ENCODE peak calls at places on chromosomes 7 and 10, in nine cellular contexts. K is hepatic stellate cell; P is activated CD4-positive, alpha-beta T cell treated with anti-CD3 and anti-CD28 coated beads for 4 hours; C is T-helper 1 cell; B is effector memory CD4-positive, alpha-beta T cell; O is NCI-H2107; N is EL; L is cardiac muscle cell; Z is NCI-H1092 treated with DMSO at 0.1 percent for 48 hours. D is an unnamed sample.

GRCh38 chr10:73926152-73926764 is 15.3 kb downstream of the PLAU start:
- DNase-seq in K (no peak), P (no peak), C (no peak), B (no peak), O (no peak), N (no peak), L (no peak), Z (no peak), D (no peak)

GRCh38 chr10:16788125-16788524 is 29.1 kb downstream of the RSU1 start:
- DNase-seq in K (no peak), P (peak; percentile 25), C (no peak), B (peak; percentile 9), O (no peak), N (no peak), L (no peak), Z (no peak), D (no peak)

GRCh38 chr10:25338271-25338670 is 163.5 kb downstream of the GPR158 start:
- DNase-seq in K (no peak), P (no peak), C (no peak), B (no peak), O (no peak), N (no peak), L (no peak), Z (no peak), D (no peak)

GRCh38 chr10:83122336-83122735 is 1017.0 kb upstream of the GHITM start:
- DNase-seq in K (no peak), P (no peak), C (no peak), B (no peak), O (no peak), N (no peak), L (no peak), Z (no peak), D (no peak)

GRCh38 chr10:23096814-23097549 is 1.6 kb downstream of the MSRB2 start:
- DNase-seq in K (no peak), P (no peak), C (no peak), B (no peak), O (peak; percentile 59), N (peak; percentile 43), L (no peak), Z (no peak), D (no peak)

GRCh38 chr10:129494740-129495139 is 27.7 kb downstream of the MGMT start:
- DNase-seq in K (no peak), P (no peak), C (no peak), B (no peak), O (no peak), N (no peak), L (no peak), Z (no peak), D (no peak)

GRCh38 chr7:29457565-29457971 is 106.1 kb upstream of the PRR15 start:
- DNase-seq in K (peak; percentile 26), P (no peak), C (no peak), B (no peak), O (peak; percentile 40), N (peak; percentile 65), L (peak; percentile 53), Z (no peak), D (no peak)

GRCh38 chr10:13352519-13352918 is 4.4 kb upstream of the SEPHS1 start:
- DNase-seq in K (no peak), P (no peak), C (no peak), B (no peak), O (no peak), N (no peak), L (peak; percentile 24), Z (no peak), D (no peak)

GRCh38 chr7:139580435-139580834 is 57.0 kb downstream of the CLEC2L start:
- DNase-seq in K (no peak), P (no peak), C (no peak), B (no peak), O (no peak), N (no peak), L (no peak), Z (no peak), D (peak; percentile 18)

GRCh38 chr10:45557275-45557905 is 115.2 kb downstream of the ZFAND4 start:
- DNase-seq in K (no peak), P (no peak), C (no peak), B (no peak), O (no peak), N (no peak), L (no peak), Z (no peak), D (no peak)

GRCh38 chr10:6530211-6530840 is 49.8 kb downstream of the PRKCQ start:
- DNase-seq in K (no peak), P (peak; percentile 74), C (peak; percentile 31), B (peak; percentile 70), O (no peak), N (no peak), L (no peak), Z (no peak), D (no peak)

GRCh38 chr7:80740778-80741545 is 102.5 kb downstream of the CD36 start:
- DNase-seq in K (peak; percentile 9), P (no peak), C (no peak), B (no peak), O (no peak), N (peak; percentile 83), L (no peak), Z (no peak), D (no peak)

GRCh38 chr10:128443925-128444324 is 317.7 kb upstream of the MKI67 start:
- DNase-seq in K (no peak), P (no peak), C (no peak), B (no peak), O (no peak), N (no peak), L (no peak), Z (no peak), D (no peak)

GRCh38 chr7:43700059-43700501 is 29.2 kb downstream of the COA1 start:
- DNase-seq in K (peak; percentile 28), P (no peak), C (no peak), B (no peak), O (peak; percentile 13), N (peak; percentile 71), L (peak; percentile 50), Z (peak; percentile 51), D (no peak)

GRCh38 chr10:26475448-26475847 is 37.3 kb downstream of the APBB1IP start:
- DNase-seq in K (no peak), P (no peak), C (no peak), B (no peak), O (no peak), N (no peak), L (no peak), Z (no peak), D (no peak)

GRCh38 chr7:158758563-158759244 is 54.1 kb upstream of the NCAPG2 start:
- DNase-seq in K (no peak), P (no peak), C (no peak), B (no peak), O (no peak), N (no peak), L (no peak), Z (no peak), D (no peak)

GRCh38 chr10:29102233-29102632 is 186.6 kb upstream of the LYZL1 start:
- DNase-seq in K (no peak), P (no peak), C (no peak), B (no peak), O (no peak), N (no peak), L (no peak), Z (no peak), D (no peak)

GRCh38 chr7:64099656-64100531 is 54.7 kb downstream of the ZNF727 start:
- DNase-seq in K (no peak), P (no peak), C (no peak), B (no peak), O (no peak), N (no peak), L (no peak), Z (no peak), D (peak; percentile 34)

GRCh38 chr10:24834869-24835268 is 111.2 kb upstream of the ARHGAP21 start:
- DNase-seq in K (no peak), P (no peak), C (no peak), B (no peak), O (no peak), N (no peak), L (no peak), Z (no peak), D (no peak)

GRCh38 chr10:78475501-78475900 is 441.8 kb downstream of the RPS24 start:
- DNase-seq in K (no peak), P (no peak), C (no peak), B (no peak), O (no peak), N (no peak), L (no peak), Z (no peak), D (no peak)

GRCh38 chr7:129550673-129551360 is 48.5 kb downstream of the SMKR1 start:
- DNase-seq in K (no peak), P (no peak), C (no peak), B (no peak), O (no peak), N (peak; percentile 13), L (no peak), Z (no peak), D (no peak)

GRCh38 chr10:29007748-29008610 is 280.9 kb upstream of the LYZL1 start:
- DNase-seq in K (no peak), P (no peak), C (no peak), B (no peak), O (no peak), N (no peak), L (no peak), Z (no peak), D (no peak)

GRCh38 chr10:1664565-1664964 is 72.8 kb downstream of the ADARB2 start:
- DNase-seq in K (no peak), P (no peak), C (no peak), B (no peak), O (no peak), N (no peak), L (no peak), Z (no peak), D (no peak)

GRCh38 chr7:99407849-99408346 is 499 bp downstream of the PDAP1 start:
- DNase-seq in K (peak; percentile 88), P (peak; percentile 57), C (no peak), B (peak; percentile 24), O (peak; percentile 27), N (peak; percentile 81), L (peak; percentile 40), Z (peak; percentile 35), D (peak; percentile 85)

GRCh38 chr7:77415474-77415821 is 701 bp downstream of the GSAP start:
- DNase-seq in K (peak; percentile 22), P (peak; percentile 19), C (peak; percentile 7), B (no peak), O (peak; percentile 11), N (peak; percentile 14), L (no peak), Z (peak; percentile 59), D (no peak)

GRCh38 chr10:69577268-69578232 is 4.3 kb upstream of the NEUROG3 start:
- DNase-seq in K (no peak), P (no peak), C (no peak), B (no peak), O (no peak), N (no peak), L (no peak), Z (no peak), D (no peak)

GRCh38 chr7:50978633-50979215 is 196.0 kb upstream of the GRB10 start:
- DNase-seq in K (peak; percentile 19), P (no peak), C (no peak), B (no peak), O (no peak), N (peak; percentile 12), L (no peak), Z (no peak), D (no peak)

GRCh38 chr7:94882891-94883290 is 24.5 kb upstream of the PPP1R9A start:
- DNase-seq in K (no peak), P (no peak), C (no peak), B (no peak), O (no peak), N (no peak), L (no peak), Z (no peak), D (no peak)

GRCh38 chr7:26191233-26191973 is 9.1 kb downstream of the HNRNPA2B1 start:
- DNase-seq in K (no peak), P (no peak), C (no peak), B (no peak), O (no peak), N (no peak), L (no peak), Z (no peak), D (no peak)

GRCh38 chr7:143285454-143285756 is 647 bp downstream of the TMEM139 start:
- DNase-seq in K (no peak), P (no peak), C (no peak), B (no peak), O (no peak), N (no peak), L (no peak), Z (no peak), D (no peak)

GRCh38 chr7:149496642-149497391 is 792 bp downstream of the ZNF746 start:
- DNase-seq in K (peak; percentile 42), P (peak; percentile 57), C (peak; percentile 38), B (peak; percentile 23), O (no peak), N (peak; percentile 51), L (peak; percentile 47), Z (peak; percentile 24), D (no peak)